ENCODE peak calls at places on chromosomes 16 and 17, in four cellular contexts. Q, I, X and P are unnamed samples.

GRCh38 chr16:50202926-50203624 is 50.0 kb downstream of the TENT4B start:
- DNase-seq in Q (no peak), I (peak; percentile 93), X (no peak), P (no peak)

GRCh38 chr16:2817496-2818277 is 650 bp downstream of the PRSS21 start:
- DNase-seq in Q (no peak), I (no peak), X (no peak), P (no peak)

GRCh38 chr16:67451061-67451703 is 20.3 kb downstream of the HSD11B2 start:
- DNase-seq in Q (no peak), I (no peak), X (no peak), P (no peak)

GRCh38 chr17:7308625-7309433 is 1.4 kb downstream of the EIF5A start:
- DNase-seq in Q (peak; percentile 87), I (peak; percentile 94), X (no peak), P (no peak)

GRCh38 chr16:78455861-78456260 is 356.4 kb downstream of the WWOX start:
- DNase-seq in Q (no peak), I (no peak), X (no peak), P (no peak)

GRCh38 chr17:17324616-17325015 is 21.4 kb downstream of the NT5M start:
- DNase-seq in Q (no peak), I (no peak), X (no peak), P (no peak)

GRCh38 chr16:55488306-55488705 is 9.3 kb downstream of the MMP2 start:
- DNase-seq in Q (no peak), I (no peak), X (no peak), P (no peak)

GRCh38 chr16:66324785-66325184 is 41.7 kb upstream of the CDH5 start:
- DNase-seq in Q (peak; percentile 71), I (peak; percentile 39), X (peak; percentile 21), P (no peak)

GRCh38 chr16:70460737-70461261 is 6.4 kb downstream of the FCSK start:
- DNase-seq in Q (no peak), I (peak; percentile 79), X (no peak), P (no peak)

GRCh38 chr17:31327534-31328526 is 6.4 kb upstream of the EVI2A start:
- DNase-seq in Q (no peak), I (peak; percentile 84), X (no peak), P (no peak)

GRCh38 chr17:2521257-2521656 is 9.6 kb upstream of the METTL16 start:
- DNase-seq in Q (no peak), I (no peak), X (no peak), P (no peak)

GRCh38 chr16:75614247-75614897 is 8.7 kb downstream of the ADAT1 start:
- DNase-seq in Q (no peak), I (peak; percentile 44), X (no peak), P (no peak)

GRCh38 chr16:83136924-83137323 is 510.2 kb downstream of the CDH13 start:
- DNase-seq in Q (no peak), I (no peak), X (no peak), P (no peak)

GRCh38 chr16:2482181-2483107 is 7.5 kb downstream of the TBC1D24 start:
- DNase-seq in Q (no peak), I (peak; percentile 28), X (no peak), P (no peak)

DNA sequence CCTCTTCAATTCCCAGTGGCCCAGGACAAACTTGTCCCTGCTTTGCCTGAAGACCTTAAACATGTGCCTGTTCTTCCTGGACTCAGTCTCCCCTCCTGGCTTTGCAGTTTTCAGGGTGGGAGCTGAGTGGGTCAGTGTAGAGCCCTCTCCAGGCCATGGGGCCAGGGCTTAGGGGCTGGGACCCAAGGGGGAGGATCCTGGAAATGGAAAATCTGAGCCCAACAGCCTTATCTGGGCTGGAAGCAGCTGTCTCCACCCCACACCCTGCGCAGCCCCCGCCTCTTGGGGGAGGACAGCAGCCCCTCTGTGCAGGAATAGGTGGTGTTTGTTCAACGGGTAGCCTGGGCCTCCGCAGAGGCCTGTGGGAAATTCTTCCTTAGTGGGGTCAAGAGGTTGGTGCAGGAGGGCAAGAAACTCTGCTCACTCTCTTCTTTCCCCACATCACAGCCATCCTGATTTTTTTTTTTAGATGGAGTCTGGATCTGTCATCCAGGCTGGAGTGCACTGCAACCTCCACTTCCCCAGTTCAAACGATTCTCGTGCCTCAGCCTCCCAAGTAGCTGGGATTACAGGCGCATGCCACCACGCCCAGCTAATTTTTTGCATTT is 6.8 kb upstream of the SMTNL2 start:
- DNase-seq in Q (no peak), I (no peak), X (no peak), P (no peak)
- H2BK12ac ChIP-seq in Q (no peak overlapping the region), I (peak overlapping the region; percentile 15), X (peak overlapping the region; percentile 30), P (peak overlapping the region; percentile 12)

GRCh38 chr16:1474796-1475551 is at the start of gene CLCN7:
- DNase-seq in Q (peak; percentile 87), I (peak; percentile 81), X (peak; percentile 25), P (peak; percentile 72)

GRCh38 chr16:1474047-1474446 is 781 bp downstream of the CLCN7 start:
- DNase-seq in Q (no peak), I (no peak), X (no peak), P (no peak)

GRCh38 chr16:1475552-1476114 is 805 bp upstream of the CLCN7 start:
- DNase-seq in Q (no peak), I (no peak), X (no peak), P (no peak)

GRCh38 chr16:1472974-1473373 is 1.9 kb downstream of the CLCN7 start:
- DNase-seq in Q (no peak), I (no peak), X (no peak), P (no peak)

DNA sequence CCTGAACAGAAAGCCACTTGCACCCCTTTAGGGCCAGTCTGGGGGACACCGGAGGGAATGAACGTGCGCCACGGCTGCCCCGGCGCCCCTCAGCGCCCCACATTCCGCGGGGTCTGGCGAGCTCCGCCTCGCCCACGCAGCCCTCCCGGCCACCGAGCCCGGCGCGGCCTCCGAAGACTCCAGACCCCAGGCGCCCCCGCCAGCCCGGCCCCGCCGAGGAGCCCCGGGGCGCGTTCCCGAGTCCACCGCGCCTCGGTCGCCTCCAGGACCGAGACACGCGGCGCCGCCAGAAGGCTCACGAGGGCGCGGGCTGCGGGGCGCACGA is 395 bp downstream of the CLCN7 start:
- DNase-seq in Q (no peak), I (no peak), X (no peak), P (no peak)
- H2BK120ac ChIP-seq in Q (no peak overlapping the region), I (peak overlapping the region; percentile 90), X (no peak overlapping the region), P (no peak overlapping the region)

DNA sequence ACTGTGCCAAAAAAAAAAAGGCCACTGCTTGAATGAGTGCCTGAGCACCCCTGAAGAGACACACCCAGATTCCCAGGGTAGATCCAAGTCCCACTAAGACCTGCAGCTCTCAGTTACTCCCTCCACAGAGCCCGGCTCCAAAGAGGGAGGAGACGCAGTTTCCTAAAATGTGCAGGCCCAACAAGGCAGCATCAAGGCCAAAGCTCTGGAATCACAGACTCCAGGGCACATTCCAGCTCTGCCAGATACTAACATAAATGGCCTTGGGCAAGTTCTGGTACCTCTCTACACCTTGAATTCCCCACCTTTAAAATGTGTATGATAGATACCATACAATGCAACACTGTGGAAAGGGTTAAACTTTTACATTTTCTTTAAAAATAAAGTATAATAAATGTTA is 57.0 kb downstream of the GAS7 start:
- DNase-seq in Q (no peak), I (no peak), X (no peak), P (no peak)
- H2BK12ac ChIP-seq in Q (no peak overlapping the region), I (peak overlapping the region; percentile 48), X (no peak overlapping the region), P (no peak overlapping the region)

GRCh38 chr16:4388275-4389021 is 16.8 kb downstream of the VASN start:
- DNase-seq in Q (no peak), I (no peak), X (no peak), P (no peak)
- H2BK120ac ChIP-seq in Q (no peak overlapping the region), I (peak overlapping the region; percentile 69), X (no peak overlapping the region), P (peak overlapping the region; percentile 99)

GRCh38 chr17:79427621-79428539 is 183.0 kb downstream of the RBFOX3 start:
- DNase-seq in Q (no peak), I (no peak), X (no peak), P (no peak)
- H2BK12ac ChIP-seq in Q (no peak overlapping the region), I (no peak overlapping the region), X (no peak overlapping the region), P (peak overlapping the region; percentile 50)

DNA sequence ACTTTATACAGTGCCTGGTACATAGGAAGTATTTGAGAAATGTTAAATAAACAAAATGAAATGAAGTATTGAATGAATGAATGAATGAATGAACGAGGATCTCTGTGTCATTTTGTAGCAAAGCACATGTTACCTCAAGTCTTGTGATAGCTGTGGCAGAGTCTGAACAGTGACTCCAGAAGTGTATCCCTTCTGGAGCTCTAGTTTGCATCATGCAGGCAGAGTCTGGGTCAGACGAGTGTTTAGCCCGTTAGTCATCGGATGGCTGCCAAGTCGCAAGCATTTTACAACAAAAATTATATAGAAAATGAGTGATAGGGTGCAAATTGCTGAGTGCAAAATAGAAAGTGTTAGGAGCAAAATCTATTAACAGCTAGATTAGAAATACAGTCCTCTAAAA is 113.2 kb downstream of the FTO start:
- DNase-seq in Q (no peak), I (peak; percentile 91), X (no peak), P (no peak)
- H2BK120ac ChIP-seq in Q (no peak overlapping the region), I (no peak overlapping the region), X (no peak overlapping the region), P (no peak overlapping the region)

GRCh38 chr17:57532966-57533365 is 212.1 kb downstream of the CCDC182 start:
- DNase-seq in Q (no peak), I (no peak), X (no peak), P (no peak)
- H2BK12ac ChIP-seq in Q (no peak overlapping the region), I (peak overlapping the region; percentile 27), X (no peak overlapping the region), P (no peak overlapping the region)

DNA sequence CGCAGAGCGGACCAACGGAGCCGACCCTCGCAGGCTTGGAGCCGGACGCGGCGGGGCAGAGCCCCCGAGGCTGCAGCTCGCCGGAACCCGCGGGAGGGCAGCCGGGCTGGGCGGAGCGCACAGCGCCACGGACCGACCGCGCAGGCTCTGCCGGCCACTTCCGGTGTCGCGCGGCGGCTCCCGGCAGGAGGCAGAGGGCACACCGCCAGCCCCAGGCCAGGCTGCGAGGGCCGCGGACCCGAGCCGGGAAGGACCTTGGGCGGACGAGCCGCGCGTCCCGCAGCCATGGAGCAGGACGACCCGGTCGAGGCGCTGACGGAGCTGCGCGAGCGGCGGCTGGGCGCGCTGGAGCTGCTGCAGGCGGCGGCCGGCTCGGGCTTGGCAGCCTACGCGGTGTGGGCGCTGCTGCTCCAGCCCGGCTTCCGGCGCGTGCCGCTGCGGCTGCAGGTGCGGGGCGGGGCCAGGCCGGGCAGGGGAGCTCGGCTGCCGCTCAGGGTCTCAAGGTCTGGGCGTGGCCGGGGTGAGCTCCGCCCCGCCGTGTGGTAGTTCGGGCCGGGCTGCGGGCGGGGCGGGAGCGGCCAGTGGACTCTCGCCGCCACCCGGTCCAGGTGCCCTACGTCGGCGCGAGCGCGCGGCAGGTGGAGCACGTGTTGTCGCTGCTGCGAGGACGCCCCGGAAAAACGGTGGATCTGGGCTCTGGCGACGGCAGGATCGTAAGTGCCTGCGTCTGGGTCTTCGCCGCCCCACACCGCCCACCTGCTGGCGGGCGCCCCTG is at the start of gene ANTKMT:
- DNase-seq in Q (peak; percentile 94), I (peak; percentile 75), X (no peak), P (peak; percentile 88)
- H2BK120ac ChIP-seq in Q (no peak within 1 kb of the TSS), I (peak within 1 kb of the TSS; percentile 91), X (no peak within 1 kb of the TSS), P (no peak within 1 kb of the TSS)